ENCODE peak calls at places on chromosomes 6 and 20, in five cellular contexts. N, M, P, A and F are unnamed samples.

GRCh38 chr6:104771258-104771832 is 88.4 kb downstream of the HACE1 start:
- DNase-seq in N (no peak), M (no peak), A (peak), P (peak), F (no peak)

GRCh38 chr20:275791-276190 is 14.8 kb downstream of the C20orf96 start:
- DNase-seq in N (no peak), M (no peak), A (no peak), P (no peak), F (no peak)

GRCh38 chr6:5567890-5568289 is 306.6 kb downstream of the FARS2 start:
- DNase-seq in M (no peak), P (no peak), A (no peak), N (no peak), F (no peak)

GRCh38 chr20:45910670-45911485 is 1.1 kb downstream of the PLTP start:
- DNase-seq in N (peak), A (no peak), P (peak), M (peak), F (peak)

GRCh38 chr6:36139991-36140710 is 9.8 kb downstream of the MAPK13 start:
- DNase-seq in A (no peak), P (no peak), M (no peak), N (no peak), F (no peak)

GRCh38 chr6:132712366-132712765 is 1.5 kb downstream of the VNN1 start:
- DNase-seq in M (no peak), N (no peak), A (peak), P (no peak), F (no peak)

GRCh38 chr20:23034721-23035671 is at the start of gene SSTR4:
- DNase-seq in A (no peak), N (no peak), P (peak), M (no peak), F (no peak)

GRCh38 chr6:150004783-150005717 is 20.3 kb downstream of the RAET1L start:
- DNase-seq in M (peak), P (peak), A (peak), N (peak), F (peak)

GRCh38 chr6:42526616-42527015 is 37.2 kb upstream of the UBR2 start:
- DNase-seq in N (no peak), P (no peak), M (no peak), A (no peak), F (no peak)

GRCh38 chr20:32495949-32496348 is 89.2 kb downstream of the NOL4L start:
- DNase-seq in A (no peak), N (no peak), P (no peak), M (peak), F (no peak)

GRCh38 chr20:36467076-36467999 is 74.0 kb upstream of the MYL9 start:
- DNase-seq in P (no peak), M (no peak), A (no peak), N (peak), F (peak)

GRCh38 chr6:144315226-144315980 is 30.3 kb downstream of the UTRN start:
- DNase-seq in N (peak), A (no peak), M (no peak), P (no peak), F (no peak)

GRCh38 chr6:34486106-34486740 is 20.3 kb downstream of the PACSIN1 start:
- DNase-seq in P (no peak), A (no peak), N (no peak), M (no peak), F (no peak)

GRCh38 chr6:7785243-7785941 is 59.5 kb downstream of the BMP6 start:
- DNase-seq in A (no peak), M (no peak), P (no peak), N (no peak), F (no peak)

GRCh38 chr6:137233561-137234504 is 14.6 kb upstream of the IFNGR1 start:
- DNase-seq in N (peak), M (no peak), A (no peak), P (no peak), F (no peak)

GRCh38 chr6:92847988-92848387 is 571.4 kb downstream of the EPHA7 start:
- DNase-seq in P (no peak), A (no peak), M (no peak), N (no peak), F (no peak)

GRCh38 chr20:3751664-3752385 is 15.7 kb downstream of the ADISSP start:
- DNase-seq in P (peak), N (no peak), A (no peak), M (no peak), F (no peak)

GRCh38 chr20:63191400-63191799 is 24.5 kb downstream of the YTHDF1 start:
- DNase-seq in A (peak), M (peak), P (no peak), N (no peak), F (no peak)

GRCh38 chr6:122770835-122771601 is 8.5 kb upstream of the FABP7 start:
- DNase-seq in M (no peak), A (no peak), P (peak), N (no peak), F (peak)

GRCh38 chr20:16054917-16055316 is 518.3 kb downstream of the KIF16B start:
- DNase-seq in P (no peak), A (no peak), N (no peak), M (no peak), F (no peak)

GRCh38 chr6:31362751-31363150 is 5.8 kb upstream of the HLA-B start:
- DNase-seq in M (no peak), P (no peak), N (no peak), A (no peak), F (no peak)

GRCh38 chr20:32582659-32583580 is 2.2 kb downstream of the NOL4L start:
- DNase-seq in N (no peak), A (no peak), P (peak), M (no peak), F (peak)

GRCh38 chr6:158016571-158017383 is 35.1 kb downstream of the SYNJ2 start:
- DNase-seq in A (no peak), M (peak), N (no peak), P (no peak), F (no peak)

GRCh38 chr6:53306819-53307347 is 41.9 kb downstream of the ELOVL5 start:
- DNase-seq in M (no peak), N (no peak), A (peak), P (no peak), F (no peak)

GRCh38 chr20:24112360-24112759 is 123.8 kb upstream of the GGTLC1 start:
- DNase-seq in A (no peak), M (no peak), P (no peak), N (no peak), F (peak)
- TF ChIP-seq CTCF in A (no peak), M (no peak), P (no peak), N (no peak), F (peak)

DNA sequence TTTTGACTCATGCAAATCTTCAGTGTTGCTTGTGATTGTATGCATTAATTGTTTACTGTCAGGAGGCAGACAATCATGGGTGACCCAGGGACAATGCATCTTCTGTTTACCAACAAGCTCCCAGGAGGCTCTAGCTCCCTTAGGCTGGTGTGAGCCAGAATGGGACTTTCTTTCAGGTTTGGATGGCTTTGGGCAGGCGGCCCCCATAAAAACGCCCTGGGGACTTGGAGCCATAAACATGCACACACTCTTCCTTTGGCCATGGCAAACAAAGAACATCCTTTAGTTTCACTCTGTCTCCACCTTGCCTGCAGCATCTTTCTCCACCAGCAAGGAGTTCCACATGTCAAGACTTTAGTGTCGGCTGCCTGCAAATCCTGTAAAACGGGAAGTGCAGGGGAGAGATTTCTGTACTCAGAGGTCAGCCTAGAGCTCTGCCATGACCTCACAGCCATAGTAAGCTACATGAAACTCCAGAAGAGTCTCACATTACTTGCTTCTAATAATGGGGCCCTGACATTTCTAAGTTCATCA is 127.6 kb downstream of the MAP3K7 start:
- DNase-seq in N (no peak), P (no peak), M (no peak), A (no peak), F (no peak)
- H3K4me3 ChIP-seq in N (no peak), P (no peak), M (no peak), A (no peak), F (no peak)

GRCh38 chr20:24537210-24537609 is 67.8 kb downstream of the SYNDIG1 start:
- DNase-seq in A (no peak), N (no peak), M (no peak), P (no peak), F (no peak)
- H3K27ac ChIP-seq in A (no peak), N (no peak), M (no peak), P (no peak), F (no peak)

GRCh38 chr20:10356628-10357027 is 77.4 kb downstream of the MKKS start:
- DNase-seq in P (no peak), N (no peak), A (no peak), M (no peak), F (no peak)

GRCh38 chr20:10357061-10357708 is 76.8 kb downstream of the MKKS start:
- DNase-seq in A (no peak), P (no peak), N (no peak), M (no peak), F (no peak)

GRCh38 chr20:10359621-10360040 is 74.4 kb downstream of the MKKS start:
- DNase-seq in N (no peak), A (no peak), P (no peak), M (no peak), F (no peak)

GRCh38 chr20:10360878-10361277 is 73.1 kb downstream of the MKKS start:
- DNase-seq in N (no peak), A (no peak), P (no peak), M (no peak), F (no peak)

GRCh38 chr20:10357974-10358373 is 76.0 kb downstream of the MKKS start:
- DNase-seq in M (no peak), A (no peak), P (no peak), N (no peak), F (no peak)
- TF ChIP-seq CTCF in M (no peak), A (peak), P (peak), N (no peak), F (no peak)

DNA sequence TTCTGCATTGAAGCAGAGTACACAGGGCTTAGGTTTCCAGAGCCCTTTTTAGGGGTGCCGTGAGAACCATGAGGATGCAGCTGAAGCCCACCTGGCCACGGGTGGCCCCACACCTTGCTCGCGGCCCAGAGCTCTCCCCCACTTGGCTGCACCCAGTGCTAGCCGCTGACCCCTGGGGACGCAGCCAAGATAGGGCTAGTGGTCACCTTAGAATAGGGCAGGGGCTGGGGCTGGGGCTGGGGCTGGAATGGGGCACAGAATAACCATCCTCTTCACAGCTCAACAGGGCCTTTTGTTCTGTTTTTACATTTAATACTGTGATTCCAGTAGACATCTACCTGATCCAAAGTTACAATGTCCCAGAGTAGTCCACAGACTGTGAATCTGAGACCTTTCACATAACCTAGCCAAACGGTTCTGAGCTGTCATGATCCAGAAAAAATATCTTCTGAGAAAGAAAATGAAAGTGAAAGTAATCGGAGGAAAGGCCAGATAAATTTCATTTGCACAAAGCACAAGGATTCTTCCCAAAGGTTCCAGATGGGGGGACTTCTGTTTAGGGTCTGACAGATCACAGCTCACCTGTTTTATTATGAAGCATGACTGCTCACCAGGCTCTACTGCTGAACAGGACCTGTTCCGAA is 402.1 kb downstream of the THBS2 start:
- DNase-seq in P (no peak), A (no peak), M (no peak), N (no peak), F (no peak)
- H3K4me3 ChIP-seq in P (no peak), A (peak), M (no peak), N (peak), F (no peak)

GRCh38 chr6:134000443-134000842 is 47.4 kb downstream of the TBPL1 start:
- DNase-seq in A (no peak), N (no peak), P (no peak), M (no peak), F (no peak)

GRCh38 chr6:134004714-134005113 is 47.7 kb downstream of the SLC2A12 start:
- DNase-seq in M (no peak), N (no peak), A (no peak), P (no peak), F (no peak)

GRCh38 chr6:134003542-134003951 is 48.9 kb downstream of the SLC2A12 start:
- DNase-seq in M (no peak), A (no peak), N (no peak), P (no peak), F (no peak)

GRCh38 chr6:134005824-134006223 is 46.6 kb downstream of the SLC2A12 start:
- DNase-seq in N (no peak), A (no peak), P (no peak), M (no peak), F (no peak)

DNA sequence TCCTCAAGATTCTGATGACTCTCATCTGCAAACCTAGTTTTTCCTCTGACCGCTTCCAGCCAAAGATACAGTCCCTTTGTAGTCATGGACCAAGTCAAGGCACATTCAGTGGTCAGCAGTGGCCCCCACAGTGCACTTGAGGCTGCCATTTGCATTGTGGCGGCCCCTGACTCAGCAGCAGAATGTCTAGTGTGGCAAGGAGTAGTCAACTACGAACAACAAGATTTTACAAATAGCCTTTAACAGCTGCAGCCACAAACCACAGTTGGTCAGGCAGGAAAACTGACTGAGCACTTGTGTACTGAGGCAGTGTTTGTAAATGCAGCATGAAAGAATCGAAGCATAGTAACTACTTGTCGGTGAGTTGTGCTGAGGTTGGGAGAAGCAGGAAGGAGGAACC is 49.6 kb downstream of the SLC2A12 start:
- DNase-seq in M (no peak), P (no peak), N (no peak), A (no peak), F (no peak)
- H3K27ac ChIP-seq in M (no peak), P (no peak), N (no peak), A (peak), F (no peak)